ENCODE peak calls at places on chromosome 2, in five cellular contexts. G, Z, I, L and E are unnamed samples.

GRCh38 chr2:168084267-168084781 is 163.1 kb downstream of the STK39 start:
- DNase-seq in G (no peak), Z (no peak), I (no peak), L (no peak), E (no peak)

GRCh38 chr2:21042958-21043743 is 722 bp downstream of the APOB start:
- DNase-seq in G (peak; percentile 74), Z (peak; percentile 38), I (peak; percentile 5), L (peak; percentile 3), E (peak; percentile 52)

GRCh38 chr2:189783451-189783926 is 650 bp downstream of the ORMDL1 start:
- DNase-seq in G (no peak), Z (peak; percentile 58), I (no peak), L (no peak), E (peak; percentile 51)

GRCh38 chr2:99926986-99927385 is 215.4 kb downstream of the AFF3 start:
- DNase-seq in G (no peak), Z (peak; percentile 34), I (peak; percentile 91), L (no peak), E (no peak)

GRCh38 chr2:239197146-239197545 is 203.7 kb downstream of the HDAC4 start:
- DNase-seq in G (no peak), Z (no peak), I (no peak), L (no peak), E (no peak)

GRCh38 chr2:64770781-64771334 is 117.1 kb upstream of the SERTAD2 start:
- DNase-seq in G (no peak), Z (peak; percentile 90), I (peak; percentile 87), L (peak; percentile 54), E (peak; percentile 97)

GRCh38 chr2:138632066-138632465 is 130.5 kb downstream of the SPOPL start:
- DNase-seq in G (no peak), Z (peak; percentile 39), I (no peak), L (no peak), E (peak; percentile 65)

GRCh38 chr2:147460140-147460539 is 384.7 kb upstream of the ACVR2A start:
- DNase-seq in G (no peak), Z (no peak), I (peak; percentile 19), L (no peak), E (peak; percentile 15)